ENCODE peak calls at places on chromosomes 5 and 9, in five cellular contexts. X is NCI-H2081, P is amygdala, T is GM18507, R is NCI-H2171 treated with DMSO at 0.1 percent for 48 hours. U is an unnamed sample.

GRCh38 chr5:2261002-2261703 is 378.4 kb upstream of the IRX4 start:
- DNase-seq in P (no peak), R (no peak), T (no peak), X (no peak), U (no peak)

GRCh38 chr9:129258124-129258822 is 80.2 kb upstream of the IER5L start:
- DNase-seq in R (peak), P (peak), T (peak), X (peak), U (peak)

GRCh38 chr9:86135374-86135773 is 36.0 kb upstream of the GOLM1 start:
- DNase-seq in X (no peak), P (peak), R (peak), T (no peak), U (no peak)

GRCh38 chr9:99296375-99296951 is 74.4 kb downstream of the SEC61B start:
- DNase-seq in P (peak), X (no peak), T (no peak), R (peak), U (peak)

GRCh38 chr9:100549048-100549447 is 28.8 kb upstream of the CAVIN4 start:
- DNase-seq in X (no peak), T (no peak), P (no peak), R (no peak), U (no peak)

GRCh38 chr9:5529683-5530221 is 19.4 kb downstream of the PDCD1LG2 start:
- DNase-seq in X (no peak), R (no peak), T (no peak), P (no peak), U (no peak)

GRCh38 chr9:82565188-82565966 is 497.6 kb downstream of the RASEF start:
- DNase-seq in X (no peak), R (no peak), P (no peak), T (no peak), U (no peak)

GRCh38 chr9:128026255-128027165 is 40.6 kb downstream of the NAIF1 start:
- DNase-seq in X (no peak), T (peak), P (no peak), R (no peak), U (peak)

GRCh38 chr5:126868961-126869451 is 92.1 kb downstream of the LMNB1 start:
- DNase-seq in P (peak), X (no peak), R (peak), T (peak), U (peak)

GRCh38 chr9:105053209-105053652 is 125.3 kb upstream of the ABCA1 start:
- DNase-seq in X (no peak), P (no peak), T (no peak), R (no peak), U (no peak)

GRCh38 chr5:5306696-5307095 is 115.8 kb upstream of the ICE1 start:
- DNase-seq in X (no peak), P (peak), R (no peak), T (no peak), U (no peak)

GRCh38 chr9:93577940-93578682 is 1.7 kb downstream of the PHF2 start:
- DNase-seq in T (no peak), P (no peak), R (no peak), X (no peak), U (no peak)

GRCh38 chr5:40270274-40270855 is 409.4 kb upstream of the PTGER4 start:
- DNase-seq in R (no peak), X (no peak), T (no peak), P (no peak), U (no peak)

GRCh38 chr5:95812100-95812472 is 10.4 kb downstream of the GLRX start:
- DNase-seq in X (no peak), P (no peak), R (no peak), T (no peak), U (no peak)

GRCh38 chr9:28971881-28972280 is 1398.6 kb upstream of the C9orf72 start:
- DNase-seq in T (no peak), X (no peak), P (no peak), R (no peak), U (no peak)

GRCh38 chr5:163306421-163306820 is 131.0 kb upstream of the CCNG1 start:
- DNase-seq in T (no peak), P (no peak), X (no peak), R (no peak), U (no peak)

GRCh38 chr9:76490249-76490990 is 31.4 kb downstream of the GCNT1 start:
- DNase-seq in R (no peak), T (no peak), P (no peak), X (no peak), U (no peak)

GRCh38 chr9:131995382-131995781 is 84.3 kb downstream of the MED27 start:
- DNase-seq in X (no peak), P (no peak), R (no peak), T (no peak), U (no peak)

GRCh38 chr5:135934939-135935338 is 19.8 kb downstream of the LECT2 start:
- DNase-seq in X (no peak), P (no peak), T (no peak), R (no peak), U (no peak)

GRCh38 chr9:5953743-5954707 is 61.4 kb downstream of the RANBP6 start:
- DNase-seq in P (no peak), R (no peak), X (no peak), T (no peak), U (no peak)

GRCh38 chr5:113123563-113123962 is 147.0 kb downstream of the DCP2 start:
- DNase-seq in R (no peak), P (no peak), T (no peak), X (no peak), U (no peak)